ENCODE peak calls at places on chromosomes 1 and 21, in ten cellular contexts. I is thoracic aorta, Y is heart right ventricle, H is DND-41, F is Peyer's patch, X is left ventricle myocardium inferior, J is fibroblast of lung, G is adrenal gland, W is astrocyte, K is SK-N-SH. R is an unnamed sample.

GRCh38 chr1:165129568-165130164 is 226.8 kb downstream of the LMX1A start:
- DNase-seq in Y (peak; percentile 25), W (no peak), G (peak; percentile 62), X (peak; percentile 38), I (no peak), F (no peak), J (peak; percentile 23), H (peak; percentile 71), K (peak; percentile 41), R (no peak)

GRCh38 chr1:39204441-39205081 is at the start of gene MACF1:
- DNase-seq in G (peak; percentile 74), Y (peak; percentile 84), W (peak; percentile 98), I (peak; percentile 61), F (peak; percentile 48), X (peak; percentile 66), H (peak; percentile 72), J (peak; percentile 98), K (no peak), R (no peak)

GRCh38 chr1:206714331-206715058 is 29.8 kb downstream of the MAPKAPK2 start:
- DNase-seq in J (peak; percentile 90), I (no peak), F (no peak), Y (no peak), H (no peak), G (peak; percentile 74), X (no peak), W (peak; percentile 45), K (no peak), R (no peak)

GRCh38 chr1:43035821-43036456 is 77.3 kb upstream of the SLC2A1 start:
- DNase-seq in W (no peak), K (no peak), I (no peak), Y (no peak), X (no peak), G (no peak), F (no peak), J (no peak), H (no peak), R (no peak)

GRCh38 chr1:41515778-41516167 is 31.3 kb upstream of the EDN2 start:
- DNase-seq in F (no peak), J (no peak), G (no peak), W (no peak), Y (no peak), I (no peak), H (no peak), X (no peak), K (no peak), R (no peak)

GRCh38 chr1:29688477-29689365 is 452.4 kb downstream of the PTPRU start:
- DNase-seq in I (no peak), W (peak; percentile 95), X (no peak), H (no peak), K (no peak), F (no peak), Y (no peak), G (no peak), J (peak; percentile 33), R (no peak)

GRCh38 chr1:154972517-154973343 is 1.8 kb upstream of the CKS1B start:
- DNase-seq in Y (peak; percentile 74), W (peak; percentile 97), X (peak; percentile 52), I (peak; percentile 43), F (no peak), K (no peak), J (peak; percentile 90), G (peak; percentile 91), H (no peak), R (no peak)

GRCh38 chr21:43001316-43001715 is 27.0 kb downstream of the PKNOX1 start:
- DNase-seq in X (no peak), I (no peak), F (no peak), Y (no peak), H (no peak), G (no peak), K (no peak), W (no peak), J (no peak), R (no peak)

GRCh38 chr1:14926818-14927555 is 226.6 kb upstream of the TMEM51 start:
- DNase-seq in H (no peak), J (no peak), Y (no peak), I (no peak), F (no peak), X (no peak), K (no peak), G (no peak), W (no peak), R (no peak)

GRCh38 chr1:53316058-53316741 is 11.7 kb downstream of the LRP8 start:
- DNase-seq in K (peak; percentile 86), I (no peak), Y (no peak), F (no peak), H (no peak), W (no peak), G (no peak), X (no peak), J (no peak), R (no peak)

GRCh38 chr21:26954591-26955214 is 12.2 kb downstream of the ADAMTS5 start:
- DNase-seq in Y (no peak), W (no peak), X (no peak), H (no peak), F (no peak), K (no peak), J (no peak), I (no peak), G (no peak), R (no peak)
- H3K9me3 ChIP-seq in Y (no peaks in the 10 kb centered on the region), W (no peaks in the 10 kb centered on the region), X (no peaks in the 10 kb centered on the region), H (no peaks in the 10 kb centered on the region), F (no peaks in the 10 kb centered on the region), K (no peaks in the 10 kb centered on the region), J (no peaks in the 10 kb centered on the region), I (no peaks in the 10 kb centered on the region), G (no peaks in the 10 kb centered on the region), R (no peaks in the 10 kb centered on the region)

GRCh38 chr1:2969870-2970291 is 51.4 kb upstream of the ACTRT2 start:
- DNase-seq in J (no peak), G (no peak), I (no peak), W (no peak), F (no peak), Y (no peak), X (no peak), H (no peak), K (no peak), R (no peak)

GRCh38 chr1:2966940-2967725 is 54.1 kb upstream of the ACTRT2 start:
- DNase-seq in F (no peak), X (peak; percentile 5), J (no peak), Y (no peak), W (no peak), K (no peak), I (no peak), G (no peak), H (no peak), R (no peak)

GRCh38 chr1:2967881-2968280 is 53.4 kb upstream of the ACTRT2 start:
- DNase-seq in I (no peak), J (no peak), H (no peak), G (no peak), X (no peak), W (no peak), K (no peak), F (no peak), Y (no peak), R (no peak)

GRCh38 chr1:2969011-2969869 is 52.0 kb upstream of the ACTRT2 start:
- DNase-seq in Y (no peak), H (no peak), I (no peak), W (no peak), G (no peak), K (no peak), J (no peak), F (no peak), X (no peak), R (no peak)

DNA sequence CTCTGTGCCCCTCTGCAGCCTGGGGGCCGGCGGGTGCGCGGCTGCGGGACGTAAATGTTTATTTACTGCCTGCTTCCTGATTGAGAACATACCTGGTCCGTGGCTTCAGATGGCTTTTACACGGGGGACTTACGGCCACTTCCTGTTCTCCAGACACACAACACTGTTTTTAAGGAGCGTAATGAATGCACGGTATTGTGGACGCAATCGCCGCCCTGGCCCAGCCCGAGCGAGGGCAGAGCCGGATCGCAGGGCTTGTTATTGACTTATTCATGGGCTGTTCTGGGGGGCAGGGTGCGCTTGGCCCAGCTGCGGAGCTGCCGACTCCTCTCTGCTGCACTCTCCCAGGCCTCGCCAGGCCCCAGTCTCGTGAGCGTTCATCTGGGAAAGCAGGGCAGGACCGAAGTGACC is 52.8 kb upstream of the ACTRT2 start:
- DNase-seq in J (no peak), H (no peak), X (no peak), F (no peak), G (no peak), Y (no peak), K (no peak), I (no peak), W (no peak), R (no peak)
- H3K9me3 ChIP-seq in J (no peaks in the 10 kb centered on the region), H (no peaks in the 10 kb centered on the region), X (no peaks in the 10 kb centered on the region), F (no peaks in the 10 kb centered on the region), G (no peaks in the 10 kb centered on the region), Y (no peaks in the 10 kb centered on the region), K (no peaks in the 10 kb centered on the region), I (no peaks in the 10 kb centered on the region), W (peaks cover 9% of the 10 kb centered on the region), R (no peaks in the 10 kb centered on the region)

GRCh38 chr1:227685807-227686206 is 49.3 kb downstream of the JMJD4 start:
- DNase-seq in X (no peak), Y (no peak), J (no peak), G (no peak), W (no peak), H (no peak), I (no peak), K (no peak), F (no peak), R (no peak)
- H3K9me3 ChIP-seq in X (peaks cover 100% of the 10 kb centered on the region), Y (peaks cover 78% of the 10 kb centered on the region), J (no peaks in the 10 kb centered on the region), G (peaks cover 24% of the 10 kb centered on the region), W (no peaks in the 10 kb centered on the region), H (no peaks in the 10 kb centered on the region), I (peaks cover 68% of the 10 kb centered on the region), K (peaks cover 9% of the 10 kb centered on the region), F (no peaks in the 10 kb centered on the region), R (peaks cover 5% of the 10 kb centered on the region)

DNA sequence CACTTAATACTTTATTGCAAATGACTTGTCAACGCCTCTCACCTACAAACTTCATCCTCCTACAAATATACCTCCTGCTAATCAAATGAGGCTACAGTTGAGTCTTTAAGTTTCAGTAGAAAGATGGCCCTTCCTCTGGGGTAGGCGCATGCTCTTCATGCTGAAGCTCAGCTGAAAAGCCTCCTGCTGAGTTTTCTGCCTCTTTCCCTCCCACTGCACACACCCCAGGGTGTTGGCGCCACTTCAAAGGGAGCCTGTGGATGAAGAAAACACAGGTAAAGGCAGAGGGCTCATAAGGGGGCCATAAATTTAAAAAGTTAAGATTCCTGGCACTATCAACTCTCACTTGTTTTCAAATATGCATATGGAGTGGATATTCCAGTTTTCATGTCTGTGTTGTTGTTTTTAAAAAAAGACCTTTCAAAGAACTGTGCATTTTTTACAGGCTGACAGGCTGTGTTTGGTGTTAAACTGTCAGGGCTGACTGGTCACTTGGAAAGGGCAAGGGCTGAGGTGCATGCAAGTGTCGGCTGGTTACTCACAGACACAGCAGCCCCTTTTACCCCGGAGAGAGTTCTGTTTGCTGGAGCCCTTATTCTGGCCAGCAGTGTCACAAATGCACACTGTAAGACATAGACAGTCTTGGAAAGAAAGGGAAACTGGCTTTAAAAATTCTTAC is 42.9 kb upstream of the LGALS8 start:
- DNase-seq in F (no peak), J (no peak), X (no peak), W (no peak), I (no peak), G (no peak), H (no peak), Y (no peak), K (no peak), R (no peak)
- H3K9me3 ChIP-seq in F (no peaks in the 10 kb centered on the region), J (no peaks in the 10 kb centered on the region), X (no peaks in the 10 kb centered on the region), W (no peaks in the 10 kb centered on the region), I (no peaks in the 10 kb centered on the region), G (no peaks in the 10 kb centered on the region), H (no peaks in the 10 kb centered on the region), Y (no peaks in the 10 kb centered on the region), K (no peaks in the 10 kb centered on the region), R (no peaks in the 10 kb centered on the region)